ENCODE peak calls at places on chromosome 19, in nine cellular contexts. A, R, J, F, E, H, Q, O and V are unnamed samples.

GRCh38 chr19:44753619-44753931 is 5.1 kb downstream of the BCL3 start:
- DNase-seq in A (no peak), R (no peak), J (no peak), F (no peak), E (no peak), H (no peak), Q (no peak), O (no peak), V (no peak)

GRCh38 chr19:47681388-47681787 is 31.8 kb upstream of the EHD2 start:
- DNase-seq in A (no peak), R (no peak), J (no peak), F (no peak), E (no peak), H (no peak), Q (no peak), O (no peak), V (no peak)

GRCh38 chr19:39196860-39197562 is at the start of gene NCCRP1:
- DNase-seq in A (no peak), R (no peak), J (no peak), F (no peak), E (no peak), H (no peak), Q (no peak), O (no peak), V (no peak)

GRCh38 chr19:30696514-30696913 is 324.3 kb downstream of the ZNF536 start:
- DNase-seq in A (no peak), R (no peak), J (no peak), F (peak; percentile 50), E (no peak), H (no peak), Q (no peak), O (no peak), V (no peak)

GRCh38 chr19:6214881-6215541 is 64.8 kb downstream of the MLLT1 start:
- DNase-seq in A (no peak), R (no peak), J (no peak), F (peak; percentile 64), E (peak; percentile 48), H (no peak), Q (peak; percentile 57), O (no peak), V (no peak)

GRCh38 chr19:37329686-37330085 is 41.2 kb upstream of the ZNF527 start:
- DNase-seq in A (no peak), R (no peak), J (no peak), F (no peak), E (no peak), H (no peak), Q (no peak), O (no peak), V (no peak)

GRCh38 chr19:12985049-12985776 is 10.1 kb upstream of the NFIX start:
- DNase-seq in A (no peak), R (peak; percentile 68), J (no peak), F (peak; percentile 82), E (no peak), H (peak; percentile 73), Q (peak; percentile 86), O (no peak), V (peak; percentile 86)

GRCh38 chr19:3132971-3133792 is 2.7 kb upstream of the GNA15 start:
- DNase-seq in A (no peak), R (peak; percentile 56), J (no peak), F (no peak), E (no peak), H (peak; percentile 21), Q (peak; percentile 69), O (no peak), V (no peak)

GRCh38 chr19:48795055-48795854 is 15.6 kb downstream of the BCAT2 start:
- DNase-seq in A (peak; percentile 66), R (peak; percentile 92), J (peak; percentile 94), F (peak; percentile 97), E (peak; percentile 94), H (peak; percentile 90), Q (peak; percentile 94), O (peak; percentile 91), V (peak; percentile 97)
- H3K4me3 ChIP-seq in A (peak overlapping the region; percentile 27), R (peak overlapping the region; percentile 74), J (peak overlapping the region; percentile 73), F (peak overlapping the region; percentile 47), E (peak overlapping the region; percentile 46), H (peak overlapping the region; percentile 23), Q (peak overlapping the region; percentile 44), O (peak overlapping the region; percentile 33), V (no peak overlapping the region)

GRCh38 chr19:50417138-50417849 is 1.4 kb upstream of the SPIB start:
- DNase-seq in A (no peak), R (no peak), J (no peak), F (no peak), E (no peak), H (no peak), Q (no peak), O (no peak), V (no peak)

GRCh38 chr19:50417850-50418185 is 920 bp upstream of the SPIB start:
- DNase-seq in A (no peak), R (no peak), J (no peak), F (no peak), E (no peak), H (no peak), Q (no peak), O (no peak), V (no peak)

GRCh38 chr19:50419580-50420035 is 870 bp downstream of the SPIB start:
- DNase-seq in A (no peak), R (no peak), J (no peak), F (no peak), E (no peak), H (no peak), Q (no peak), O (no peak), V (no peak)

GRCh38 chr19:50419022-50419579 is 363 bp downstream of the SPIB start:
- DNase-seq in A (no peak), R (no peak), J (no peak), F (no peak), E (no peak), H (no peak), Q (no peak), O (no peak), V (no peak)

DNA sequence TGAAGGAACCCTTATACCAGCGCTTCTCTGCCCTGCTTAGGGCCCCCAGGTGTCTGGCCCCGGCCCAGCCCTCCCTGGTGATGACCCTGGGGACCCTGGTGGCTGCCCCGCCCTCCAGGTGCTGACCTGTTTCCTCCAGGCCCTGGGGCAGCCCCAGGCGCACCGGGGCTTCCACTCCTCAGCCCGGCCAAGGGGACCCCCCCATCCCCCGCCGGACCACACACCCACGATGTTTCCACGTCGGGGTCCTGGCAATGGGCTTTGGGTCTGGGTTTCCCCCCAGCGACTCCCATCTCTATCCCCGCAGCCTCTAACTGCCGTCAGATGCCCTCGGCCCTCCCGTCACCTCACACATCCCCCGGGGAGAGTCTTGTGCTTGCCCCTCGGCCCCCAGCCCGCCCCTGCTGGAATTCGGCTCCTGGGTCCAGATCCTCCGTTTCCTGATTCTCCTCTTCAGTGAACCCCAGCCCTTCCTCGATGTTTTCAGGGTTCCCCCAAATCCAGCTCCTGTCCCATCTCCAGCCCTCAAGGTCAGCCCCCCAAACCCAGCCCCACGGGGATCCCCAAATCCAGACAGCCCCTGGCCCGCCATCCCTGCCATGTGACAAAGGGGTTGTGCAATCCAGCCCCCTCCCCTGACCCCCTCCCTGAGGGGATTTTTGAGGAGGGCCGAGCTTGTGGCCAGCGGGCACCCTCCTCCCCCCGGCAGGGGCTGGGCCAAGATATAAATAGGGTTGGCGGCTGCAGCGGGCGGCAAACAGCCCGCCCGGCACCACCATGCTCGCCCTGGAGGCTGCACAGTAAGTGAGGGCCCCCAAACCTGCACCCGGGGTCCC is at the start of gene SPIB:
- DNase-seq in A (no peak), R (no peak), J (peak; percentile 87), F (no peak), E (no peak), H (no peak), Q (no peak), O (no peak), V (no peak)
- TF ChIP-seq POLR2A in A (no peak), R (no peak), J (no peak), F (no peak), E (no peak), H (no peak), Q (no peak), O (no peak), V (no peak)

GRCh38 chr19:8366961-8367326 is 3.0 kb downstream of the ANGPTL4 start:
- DNase-seq in A (no peak), R (no peak), J (peak; percentile 47), F (peak; percentile 87), E (no peak), H (no peak), Q (no peak), O (peak; percentile 76), V (no peak)

GRCh38 chr19:8367327-8368001 is 3.5 kb downstream of the ANGPTL4 start:
- DNase-seq in A (no peak), R (peak; percentile 88), J (peak; percentile 78), F (peak; percentile 97), E (peak; percentile 87), H (peak; percentile 80), Q (peak; percentile 94), O (peak; percentile 93), V (peak; percentile 75)

GRCh38 chr19:8366121-8366581 is 2.2 kb downstream of the ANGPTL4 start:
- DNase-seq in A (no peak), R (no peak), J (peak; percentile 55), F (no peak), E (no peak), H (no peak), Q (no peak), O (no peak), V (no peak)

GRCh38 chr19:8361921-8362793 is 1.8 kb upstream of the ANGPTL4 start:
- DNase-seq in A (no peak), R (peak; percentile 93), J (peak; percentile 86), F (peak; percentile 99), E (peak; percentile 97), H (peak; percentile 92), Q (peak; percentile 97), O (peak; percentile 58), V (peak; percentile 96)

DNA sequence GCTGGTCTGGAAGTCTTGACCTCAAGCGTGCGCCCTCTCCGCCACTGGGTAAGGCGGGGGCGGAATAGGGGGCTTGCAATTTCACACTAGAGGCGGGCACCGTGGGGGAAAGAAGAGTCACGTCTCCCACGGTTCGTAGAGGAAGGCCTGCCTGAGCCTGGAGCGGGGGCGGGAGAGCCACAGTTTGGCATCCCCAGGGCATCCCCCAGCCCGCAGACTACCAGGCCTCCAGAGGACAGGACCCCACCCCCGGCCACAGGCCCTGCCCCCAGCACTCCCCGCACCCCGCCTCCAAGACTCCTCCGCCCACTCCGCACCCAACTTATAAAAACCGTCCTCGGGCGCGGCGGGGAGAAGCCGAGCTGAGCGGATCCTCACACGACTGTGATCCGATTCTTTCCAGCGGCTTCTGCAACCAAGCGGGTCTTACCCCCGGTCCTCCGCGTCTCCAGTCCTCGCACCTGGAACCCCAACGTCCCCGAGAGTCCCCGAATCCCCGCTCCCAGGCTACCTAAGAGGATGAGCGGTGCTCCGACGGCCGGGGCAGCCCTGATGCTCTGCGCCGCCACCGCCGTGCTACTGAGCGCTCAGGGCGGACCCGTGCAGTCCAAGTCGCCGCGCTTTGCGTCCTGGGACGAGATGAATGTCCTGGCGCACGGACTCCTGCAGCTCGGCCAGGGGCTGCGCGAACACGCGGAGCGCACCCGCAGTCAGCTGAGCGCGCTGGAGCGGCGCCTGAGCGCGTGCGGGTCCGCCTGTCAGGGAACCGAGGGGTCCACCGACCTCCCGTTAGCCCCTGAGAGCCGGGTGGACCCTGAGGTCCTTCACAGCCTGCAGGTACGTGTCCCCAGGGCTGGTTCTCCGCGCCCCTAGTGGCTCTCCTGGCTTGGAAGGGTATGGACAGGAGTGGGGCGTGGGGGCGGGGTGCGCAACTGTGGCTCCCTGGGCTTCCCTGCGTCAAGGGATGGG is at the start of gene ANGPTL4:
- DNase-seq in A (no peak), R (peak; percentile 67), J (peak; percentile 69), F (peak; percentile 94), E (peak; percentile 74), H (peak; percentile 75), Q (peak; percentile 92), O (peak; percentile 36), V (peak; percentile 77)
- H3K4me3 ChIP-seq in A (peak within 1 kb of the TSS; percentile 57), R (peak within 1 kb of the TSS; percentile 56), J (peak within 1 kb of the TSS; percentile 72), F (peak within 1 kb of the TSS; percentile 59), E (peak within 1 kb of the TSS; percentile 63), H (peak within 1 kb of the TSS; percentile 59), Q (peak within 1 kb of the TSS; percentile 72), O (peak within 1 kb of the TSS; percentile 55), V (peak within 1 kb of the TSS; percentile 64)

DNA sequence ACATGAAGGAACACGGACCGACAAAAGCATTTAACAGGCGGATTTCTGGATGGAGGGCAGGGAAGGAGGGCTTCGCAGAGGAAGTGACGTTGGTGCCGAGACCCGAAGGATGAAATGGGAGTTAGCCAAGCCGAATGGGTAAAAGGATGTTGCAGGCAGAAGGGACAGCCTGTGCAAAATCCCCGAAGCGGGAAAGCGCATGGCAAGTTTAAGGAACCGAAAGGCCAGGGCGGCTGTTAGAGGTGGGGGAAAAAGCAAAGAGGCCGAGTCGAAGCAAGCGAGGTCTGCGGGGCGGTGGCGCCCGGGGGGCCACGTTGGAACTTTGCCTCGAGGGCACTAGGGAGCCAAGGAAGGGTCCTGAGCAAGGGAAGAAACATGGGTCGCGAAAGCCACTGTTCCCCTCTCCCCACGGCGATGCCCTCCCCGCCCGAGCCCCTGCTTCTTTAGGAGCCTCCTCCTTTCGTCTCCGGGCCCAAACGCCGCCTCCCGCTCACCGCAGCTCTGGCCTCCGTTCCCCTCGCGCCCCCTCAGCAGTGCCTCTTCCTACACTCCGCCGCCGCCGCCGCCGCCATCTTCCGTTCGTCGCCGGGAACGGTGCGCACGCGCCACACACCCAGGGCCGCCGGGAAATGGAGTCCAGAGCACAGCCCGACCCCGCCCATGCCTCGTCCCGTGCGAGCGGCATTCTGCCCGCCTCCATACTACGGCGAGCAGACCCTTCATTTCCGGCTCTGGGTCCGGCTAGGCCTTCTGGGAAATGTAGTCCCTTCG is at the start of gene SYMPK:
- DNase-seq in A (peak; percentile 95), R (peak; percentile 99), J (peak; percentile 100), F (peak; percentile 99), E (peak; percentile 99), H (peak; percentile 98), Q (peak; percentile 99), O (peak; percentile 98), V (peak; percentile 99)
- TF ChIP-seq POLR2A in A (peak; percentile 34), R (peak; percentile 64), J (peak; percentile 78), F (peak; percentile 61), E (peak; percentile 58), H (peak; percentile 83), Q (no peak), O (peak; percentile 51), V (no peak)